ENCODE peak calls at places on chromosomes 2 and 18, in nine cellular contexts. J, X, G, T, O, S, I, L and R are unnamed samples.

GRCh38 chr2:49616800-49617199 is 462.5 kb upstream of the FSHR start:
- DNase-seq in J (no peak), X (no peak), G (no peak), T (no peak), O (peak; percentile 16), S (no peak), I (no peak), L (no peak), R (peak; percentile 44)

GRCh38 chr18:72833471-72833870 is 34.3 kb downstream of the NETO1 start:
- DNase-seq in J (no peak), X (no peak), G (no peak), T (no peak), O (no peak), S (no peak), I (no peak), L (no peak), R (no peak)

GRCh38 chr2:187819624-187820023 is 265.4 kb upstream of the TFPI start:
- DNase-seq in J (no peak), X (no peak), G (no peak), T (no peak), O (no peak), S (no peak), I (no peak), L (no peak), R (no peak)

GRCh38 chr18:35582899-35583558 is 1.5 kb downstream of the GALNT1 start:
- DNase-seq in J (no peak), X (no peak), G (no peak), T (no peak), O (peak; percentile 5), S (no peak), I (no peak), L (no peak), R (no peak)

GRCh38 chr2:2824588-2824987 is 493.5 kb upstream of the MYT1L start:
- DNase-seq in J (no peak), X (no peak), G (no peak), T (peak; percentile 7), O (no peak), S (no peak), I (no peak), L (no peak), R (no peak)

GRCh38 chr2:152354909-152355308 is 19.9 kb downstream of the FMNL2 start:
- DNase-seq in J (no peak), X (no peak), G (no peak), T (no peak), O (no peak), S (no peak), I (no peak), L (no peak), R (no peak)

GRCh38 chr2:120964819-120965218 is 229.2 kb downstream of the GLI2 start:
- DNase-seq in J (no peak), X (no peak), G (no peak), T (no peak), O (no peak), S (no peak), I (no peak), L (no peak), R (no peak)

GRCh38 chr2:55519908-55520885 is 679 bp downstream of the CFAP36 start:
- DNase-seq in J (peak; percentile 37), X (peak; percentile 17), G (peak; percentile 26), T (no peak), O (peak; percentile 46), S (no peak), I (no peak), L (peak; percentile 9), R (peak; percentile 19)

GRCh38 chr2:61707984-61708852 is 145.6 kb downstream of the FAM161A start:
- DNase-seq in J (no peak), X (no peak), G (no peak), T (no peak), O (peak; percentile 55), S (no peak), I (no peak), L (no peak), R (peak; percentile 57)